ENCODE peak calls at places on chromosome 19, in five cellular contexts. One of them, this sample, is unnamed.

GRCh38 chr19:35216833-35217707 is 11.5 kb downstream of the FAM187B start:
- DNase-seq in aorta: no peak
- DNase-seq in CD8-positive, alpha-beta memory T cell: peak
- DNase-seq in H9: peak
- DNase-seq in thoracic aorta: no peak
- DNase-seq in this sample: no peak

GRCh38 chr19:53662209-53662608 is 30.4 kb downstream of the DPRX start:
- DNase-seq in thoracic aorta: no peak
- DNase-seq in H9: no peak
- DNase-seq in CD8-positive, alpha-beta memory T cell: no peak
- DNase-seq in aorta: no peak
- DNase-seq in this sample: no peak

GRCh38 chr19:10820173-10820572 is 15.8 kb downstream of the TMED1 start:
- DNase-seq in CD8-positive, alpha-beta memory T cell: no peak
- DNase-seq in H9: no peak
- DNase-seq in aorta: no peak
- DNase-seq in thoracic aorta: no peak
- DNase-seq in this sample: peak

GRCh38 chr19:38149597-38149996 is 74.4 kb downstream of the DPF1 start:
- DNase-seq in thoracic aorta: no peak
- DNase-seq in CD8-positive, alpha-beta memory T cell: no peak
- DNase-seq in H9: no peak
- DNase-seq in aorta: no peak
- DNase-seq in this sample: no peak

GRCh38 chr19:47713046-47714021 is at the start of gene EHD2:
- DNase-seq in CD8-positive, alpha-beta memory T cell: peak
- DNase-seq in H9: peak
- DNase-seq in thoracic aorta: no peak
- DNase-seq in aorta: peak
- DNase-seq in this sample: peak

GRCh38 chr19:10114651-10115391 is 3.3 kb downstream of the P2RY11 start:
- DNase-seq in H9: no peak
- DNase-seq in aorta: no peak
- DNase-seq in CD8-positive, alpha-beta memory T cell: no peak
- DNase-seq in thoracic aorta: no peak
- DNase-seq in this sample: peak

GRCh38 chr19:48603449-48603848 is 3.1 kb upstream of the SPACA4 start:
- DNase-seq in CD8-positive, alpha-beta memory T cell: no peak
- DNase-seq in H9: no peak
- DNase-seq in aorta: no peak
- DNase-seq in thoracic aorta: no peak
- DNase-seq in this sample: no peak

GRCh38 chr19:31616031-31616430 is 266.8 kb upstream of the TSHZ3 start:
- DNase-seq in aorta: no peak
- DNase-seq in H9: no peak
- DNase-seq in CD8-positive, alpha-beta memory T cell: no peak
- DNase-seq in thoracic aorta: no peak
- DNase-seq in this sample: no peak

GRCh38 chr19:31120952-31121351 is 228.3 kb downstream of the TSHZ3 start:
- DNase-seq in H9: no peak
- DNase-seq in thoracic aorta: no peak
- DNase-seq in aorta: no peak
- DNase-seq in CD8-positive, alpha-beta memory T cell: no peak
- DNase-seq in this sample: no peak

GRCh38 chr19:55588738-55589137 is 8.1 kb upstream of the ZNF579 start:
- DNase-seq in CD8-positive, alpha-beta memory T cell: no peak
- DNase-seq in aorta: no peak
- DNase-seq in H9: no peak
- DNase-seq in thoracic aorta: no peak
- DNase-seq in this sample: no peak

GRCh38 chr19:55581828-55582223 is 1.2 kb upstream of the ZNF579 start:
- DNase-seq in CD8-positive, alpha-beta memory T cell: no peak
- DNase-seq in thoracic aorta: no peak
- DNase-seq in aorta: no peak
- DNase-seq in H9: no peak
- DNase-seq in this sample: no peak

GRCh38 chr19:55584871-55585270 is 4.2 kb upstream of the ZNF579 start:
- DNase-seq in CD8-positive, alpha-beta memory T cell: no peak
- DNase-seq in H9: no peak
- DNase-seq in thoracic aorta: no peak
- DNase-seq in aorta: no peak
- DNase-seq in this sample: no peak

GRCh38 chr19:55586976-55587668 is 6.5 kb upstream of the ZNF579 start:
- DNase-seq in CD8-positive, alpha-beta memory T cell: peak
- DNase-seq in aorta: peak
- DNase-seq in H9: peak
- DNase-seq in thoracic aorta: peak
- DNase-seq in this sample: peak

GRCh38 chr19:55585658-55586339 is 5.2 kb upstream of the ZNF579 start:
- DNase-seq in aorta: peak
- DNase-seq in H9: peak
- DNase-seq in CD8-positive, alpha-beta memory T cell: peak
- DNase-seq in thoracic aorta: no peak
- DNase-seq in this sample: peak
- H3K27ac ChIP-seq in aorta: no peak
- H3K27ac ChIP-seq in H9: no peak
- H3K27ac ChIP-seq in CD8-positive, alpha-beta memory T cell: no peak
- H3K27ac ChIP-seq in thoracic aorta: peak
- H3K27ac ChIP-seq in this sample: peak

DNA sequence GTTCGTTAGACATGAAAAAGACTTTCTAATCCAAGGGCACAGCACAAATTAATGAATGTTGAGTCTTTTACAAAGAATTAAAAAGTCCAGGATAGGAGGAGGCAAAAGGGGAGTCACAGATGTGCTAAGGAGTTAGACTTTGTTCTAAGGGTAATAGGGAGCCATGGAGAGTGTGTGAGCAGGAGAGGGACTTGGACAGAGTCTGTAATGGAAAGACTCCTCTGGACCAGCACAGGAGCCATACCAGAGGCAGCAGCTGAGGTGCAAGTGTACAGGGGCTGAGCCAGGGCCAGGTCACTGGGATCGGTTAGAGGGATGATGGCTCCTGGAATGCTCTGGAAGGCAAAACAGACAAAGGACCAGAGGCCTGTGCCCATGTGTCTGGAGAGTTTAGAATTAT is 10.5 kb downstream of the GTPBP3 start:
- DNase-seq in CD8-positive, alpha-beta memory T cell: no peak
- DNase-seq in thoracic aorta: no peak
- DNase-seq in H9: no peak
- DNase-seq in aorta: no peak
- DNase-seq in this sample: no peak
- H3K27ac ChIP-seq in CD8-positive, alpha-beta memory T cell: no peak
- H3K27ac ChIP-seq in thoracic aorta: peak
- H3K27ac ChIP-seq in H9: no peak
- H3K27ac ChIP-seq in aorta: peak
- H3K27ac ChIP-seq in this sample: peak

DNA sequence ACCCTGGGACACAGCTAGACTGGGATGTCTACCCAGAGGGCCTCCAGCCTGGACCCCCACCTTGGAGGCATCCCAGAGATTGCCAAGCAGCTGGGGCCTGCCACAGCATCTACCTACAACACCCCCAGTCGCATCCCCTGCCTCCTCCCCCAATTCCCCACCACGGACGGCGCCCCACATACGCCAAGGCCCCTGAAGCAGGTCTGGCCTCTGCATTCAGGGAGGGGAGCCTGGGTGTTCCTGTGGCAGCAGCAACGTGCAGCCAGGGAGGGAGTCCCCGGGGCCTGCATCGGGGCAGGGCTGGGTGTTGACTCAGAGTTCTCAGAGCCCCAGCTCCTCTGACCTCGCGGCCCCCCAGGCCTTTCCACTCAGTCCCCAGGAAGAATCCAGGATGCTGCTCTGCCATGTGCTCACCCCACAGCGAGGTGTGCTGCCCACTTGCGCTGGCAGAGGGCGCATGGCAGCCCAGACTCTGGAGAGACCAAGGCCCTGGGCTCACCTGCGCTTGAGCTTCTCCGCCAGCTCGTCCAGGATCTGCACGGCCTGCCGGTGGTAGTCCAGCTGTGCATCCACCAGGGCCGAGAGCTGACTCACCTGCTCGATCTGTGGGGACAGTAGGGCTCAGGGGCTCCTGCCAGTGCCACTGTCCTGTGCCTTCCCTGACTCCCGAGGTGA is 19.6 kb downstream of the MPND start:
- DNase-seq in CD8-positive, alpha-beta memory T cell: no peak
- DNase-seq in H9: peak
- DNase-seq in thoracic aorta: no peak
- DNase-seq in aorta: no peak
- DNase-seq in this sample: no peak
- H3K27ac ChIP-seq in CD8-positive, alpha-beta memory T cell: no peak
- H3K27ac ChIP-seq in H9: no peak
- H3K27ac ChIP-seq in thoracic aorta: no peak
- H3K27ac ChIP-seq in aorta: no peak
- H3K27ac ChIP-seq in this sample: no peak

GRCh38 chr19:58429745-58430144 is 10.2 kb downstream of the ZNF132 start:
- DNase-seq in aorta: no peak
- DNase-seq in H9: no peak
- DNase-seq in CD8-positive, alpha-beta memory T cell: no peak
- DNase-seq in thoracic aorta: no peak
- DNase-seq in this sample: no peak
- H3K27ac ChIP-seq in aorta: no peak
- H3K27ac ChIP-seq in H9: no peak
- H3K27ac ChIP-seq in CD8-positive, alpha-beta memory T cell: no peak
- H3K27ac ChIP-seq in thoracic aorta: no peak
- H3K27ac ChIP-seq in this sample: peak

DNA sequence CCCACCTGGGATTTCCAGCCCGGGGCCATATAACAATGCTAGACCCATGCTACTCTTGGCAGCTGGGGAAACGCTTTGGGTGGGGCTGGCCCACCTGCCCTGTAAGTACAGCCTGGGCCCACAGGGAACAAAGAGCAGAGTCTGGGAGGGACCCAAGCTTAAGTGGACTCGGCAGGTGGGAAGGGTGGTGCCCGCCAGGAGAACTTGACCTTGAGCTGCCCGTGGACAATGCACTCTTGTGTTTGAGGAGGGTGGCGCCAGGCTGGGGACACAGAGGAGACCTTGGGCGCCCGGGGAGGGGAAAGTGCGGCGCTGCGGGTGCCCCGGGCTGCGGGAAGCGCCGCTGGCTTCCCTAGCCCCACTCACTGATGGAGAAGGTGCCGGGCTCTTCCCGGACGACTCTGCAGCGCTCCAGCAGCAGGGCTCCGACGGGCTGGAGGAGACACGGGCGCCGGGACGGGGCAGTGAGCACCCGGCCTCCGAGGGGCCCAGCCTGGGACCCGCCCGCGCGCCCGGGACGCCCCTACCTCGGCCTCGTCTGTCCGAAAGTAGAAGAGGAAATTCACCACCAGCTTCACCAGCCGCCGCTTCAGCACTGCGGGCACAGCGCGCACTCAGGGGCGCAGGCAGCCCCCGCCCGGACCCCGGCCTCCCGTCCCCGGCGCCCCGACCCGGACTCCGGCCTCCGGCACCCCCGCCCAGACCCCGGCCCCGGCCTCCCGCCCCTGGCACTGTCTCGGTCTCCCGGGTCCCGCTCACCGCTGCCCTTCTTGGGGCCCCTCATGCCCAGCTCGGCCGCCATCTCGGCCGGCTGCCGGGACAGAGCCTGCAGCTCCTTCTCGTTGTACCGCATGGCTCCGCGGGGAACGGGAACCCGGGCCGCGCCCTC is 489 bp downstream of the PLEKHJ1 start:
- DNase-seq in thoracic aorta: no peak
- DNase-seq in CD8-positive, alpha-beta memory T cell: peak
- DNase-seq in aorta: no peak
- DNase-seq in H9: no peak
- DNase-seq in this sample: no peak
- H3K27ac ChIP-seq in thoracic aorta: peak
- H3K27ac ChIP-seq in CD8-positive, alpha-beta memory T cell: peak
- H3K27ac ChIP-seq in aorta: no peak
- H3K27ac ChIP-seq in H9: no peak
- H3K27ac ChIP-seq in this sample: peak

DNA sequence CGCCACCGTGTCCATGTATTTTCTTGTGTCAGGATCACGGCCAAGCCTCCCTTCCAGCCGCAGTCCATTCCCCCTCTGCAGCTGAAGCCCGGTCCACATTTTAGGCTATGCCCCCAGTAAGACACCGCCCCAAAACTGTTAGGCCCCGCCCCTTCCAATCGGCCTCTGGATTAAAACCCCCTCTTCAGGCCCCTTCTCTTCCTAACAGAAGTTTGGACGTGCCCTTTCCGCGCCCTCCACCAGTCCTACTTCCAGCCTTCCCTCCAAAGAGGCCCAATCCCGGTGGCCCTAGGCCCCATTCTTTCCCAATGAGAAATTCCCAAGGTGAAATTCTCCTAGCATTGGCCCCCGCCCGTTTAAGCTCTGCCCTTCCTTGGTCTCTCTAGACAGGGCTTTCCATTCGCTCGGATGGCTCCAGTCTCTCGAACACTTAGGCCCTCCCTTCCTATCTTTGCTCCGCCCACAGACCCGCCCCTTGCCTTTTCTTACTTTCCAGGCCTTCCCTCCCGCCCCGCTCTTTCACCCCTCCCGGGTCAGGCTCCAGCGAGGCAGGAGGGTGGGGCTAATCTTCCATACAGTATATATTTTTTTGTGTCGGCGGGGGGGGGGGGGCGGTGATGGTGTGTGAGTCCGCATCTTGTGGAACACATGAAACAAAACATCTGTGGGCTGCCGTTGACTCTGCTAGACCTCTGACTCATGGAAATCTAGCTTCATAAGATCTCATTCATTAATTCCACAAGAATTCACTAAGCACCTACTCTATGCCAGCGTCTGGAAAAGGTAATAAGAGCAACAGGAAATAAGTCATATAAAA is 13.6 kb downstream of the LTBP4 start:
- DNase-seq in aorta: peak
- DNase-seq in H9: peak
- DNase-seq in thoracic aorta: no peak
- DNase-seq in CD8-positive, alpha-beta memory T cell: peak
- DNase-seq in this sample: peak
- H3K27ac ChIP-seq in aorta: no peak
- H3K27ac ChIP-seq in H9: no peak
- H3K27ac ChIP-seq in thoracic aorta: peak
- H3K27ac ChIP-seq in CD8-positive, alpha-beta memory T cell: peak
- H3K27ac ChIP-seq in this sample: no peak

DNA sequence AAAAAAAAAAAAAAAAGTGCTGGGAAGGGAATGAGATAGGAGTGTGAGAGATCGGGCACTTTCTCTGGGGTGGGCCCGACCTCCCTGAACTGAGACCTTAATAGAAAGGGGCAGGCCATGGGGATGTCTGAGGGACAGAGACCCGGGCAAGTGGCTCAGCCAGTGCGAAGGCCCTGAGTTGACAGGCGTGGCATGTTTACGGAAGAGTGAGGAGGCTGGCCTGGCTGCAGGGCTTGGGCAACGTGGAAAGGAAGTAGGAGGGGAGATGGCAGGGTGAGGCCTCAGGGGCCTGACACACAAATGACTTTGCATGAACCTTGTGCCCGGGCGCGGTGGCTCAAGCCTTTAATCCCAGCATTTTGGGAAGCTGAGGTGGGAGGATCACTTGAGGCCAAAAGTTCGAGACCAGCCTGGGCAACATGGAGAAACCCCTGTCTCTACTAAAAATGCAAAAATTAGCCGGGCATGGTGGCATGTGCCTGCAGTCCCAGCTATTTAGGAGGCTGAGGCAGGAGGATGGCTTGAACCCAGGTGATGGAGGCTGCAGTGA is 13.9 kb downstream of the FCHO1 start:
- DNase-seq in aorta: peak
- DNase-seq in CD8-positive, alpha-beta memory T cell: no peak
- DNase-seq in thoracic aorta: no peak
- DNase-seq in H9: no peak
- DNase-seq in this sample: peak
- H3K27ac ChIP-seq in aorta: no peak
- H3K27ac ChIP-seq in CD8-positive, alpha-beta memory T cell: no peak
- H3K27ac ChIP-seq in thoracic aorta: no peak
- H3K27ac ChIP-seq in H9: no peak
- H3K27ac ChIP-seq in this sample: no peak

This sample was measured in psoas muscle.